ENCODE peak calls at places on chromosomes 2 and 18, in six cellular contexts. L is fibroblast of lung, G is mammary epithelial cell, C is HCT116, O is GM23248, T is MM.1S. I is an unnamed sample.

GRCh38 chr2:56754066-56754615 is 570.4 kb downstream of the CCDC85A start:
- DNase-seq in G (no peak), O (no peak), C (no peak), T (peak; percentile 74), L (no peak), I (no peak)

GRCh38 chr18:67104700-67105284 is 411.7 kb downstream of the DSEL start:
- DNase-seq in C (no peak), G (peak; percentile 58), T (peak; percentile 54), L (peak; percentile 66), O (peak; percentile 84), I (peak; percentile 16)

GRCh38 chr2:224400886-224401632 is 848 bp downstream of the FAM124B start:
- DNase-seq in G (no peak), L (no peak), T (no peak), O (no peak), C (no peak), I (no peak)

GRCh38 chr2:197706839-197707207 is 1.7 kb downstream of the MARS2 start:
- DNase-seq in T (no peak), L (no peak), G (no peak), C (no peak), O (no peak), I (no peak)

GRCh38 chr2:46276652-46277051 is 20.6 kb upstream of the EPAS1 start:
- DNase-seq in T (no peak), L (peak; percentile 39), C (no peak), G (no peak), O (peak; percentile 49), I (no peak)

GRCh38 chr2:136020831-136021230 is 35.4 kb upstream of the DARS1 start:
- DNase-seq in C (no peak), T (no peak), L (no peak), O (no peak), G (no peak), I (no peak)

GRCh38 chr2:45390433-45390832 is 220.6 kb downstream of the SRBD1 start:
- DNase-seq in T (no peak), O (no peak), C (no peak), L (no peak), G (no peak), I (no peak)

GRCh38 chr2:126175222-126175621 is 480.7 kb upstream of the GYPC start:
- DNase-seq in O (no peak), G (no peak), L (no peak), T (no peak), C (no peak), I (no peak)

GRCh38 chr2:7377861-7378569 is 460.8 kb downstream of the RNF144A start:
- DNase-seq in C (no peak), T (no peak), O (peak; percentile 3), L (no peak), G (peak; percentile 23), I (no peak)

GRCh38 chr2:262117-262516 is 1.7 kb downstream of the SH3YL1 start:
- DNase-seq in G (peak; percentile 23), O (no peak), T (no peak), L (no peak), C (no peak), I (no peak)

GRCh38 chr18:7172611-7173010 is 55.0 kb upstream of the LAMA1 start:
- DNase-seq in T (no peak), L (peak; percentile 68), O (no peak), G (peak; percentile 31), C (no peak), I (no peak)

GRCh38 chr2:39370101-39370500 is 67.0 kb downstream of the MAP4K3 start:
- DNase-seq in C (no peak), L (peak; percentile 24), O (peak; percentile 10), T (no peak), G (peak; percentile 5), I (no peak)

GRCh38 chr2:234670052-234670451 is 173.2 kb upstream of the ARL4C start:
- DNase-seq in G (peak; percentile 88), L (peak; percentile 93), O (peak; percentile 80), C (no peak), T (no peak), I (no peak)

DNA sequence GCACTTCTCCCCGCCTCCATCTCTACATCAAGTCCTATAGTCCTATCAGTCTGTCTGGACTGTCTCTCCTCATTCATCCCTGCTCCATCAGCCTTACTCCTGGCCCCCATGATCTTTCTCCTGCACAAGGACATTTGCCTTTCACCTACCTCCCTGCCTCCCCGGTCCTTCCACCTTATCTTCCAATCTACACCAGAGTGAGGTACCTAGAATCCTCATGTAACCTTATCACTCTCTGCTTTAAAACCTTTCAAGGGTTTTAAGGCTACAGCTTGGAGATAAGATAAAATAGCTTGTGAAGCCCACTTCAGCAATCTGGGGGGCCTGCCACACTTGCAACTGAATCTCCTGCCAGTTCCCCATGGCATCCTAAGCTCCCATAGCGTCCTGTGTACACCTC is 12.8 kb downstream of the CDC42EP3 start:
- DNase-seq in L (no peak), T (no peak), C (no peak), G (no peak), O (peak; percentile 0), I (no peak)
- H3K4me1 ChIP-seq in L (peaks cover 10% of the 10 kb centered on the region), T (peaks cover 47% of the 10 kb centered on the region), C (peaks cover 9% of the 10 kb centered on the region), G (peaks cover 49% of the 10 kb centered on the region), O (peaks cover 86% of the 10 kb centered on the region), I (no peaks in the 10 kb centered on the region)

GRCh38 chr2:198901894-198902293 is 555.8 kb downstream of the SATB2 start:
- DNase-seq in T (no peak), L (no peak), G (no peak), C (peak; percentile 2), O (no peak), I (no peak)
- H4K20me1 ChIP-seq in T (no peaks in the 10 kb centered on the region), L (no peaks in the 10 kb centered on the region), G (no peaks in the 10 kb centered on the region), C (no peaks in the 10 kb centered on the region), O (no peaks in the 10 kb centered on the region), I (no peaks in the 10 kb centered on the region)

DNA sequence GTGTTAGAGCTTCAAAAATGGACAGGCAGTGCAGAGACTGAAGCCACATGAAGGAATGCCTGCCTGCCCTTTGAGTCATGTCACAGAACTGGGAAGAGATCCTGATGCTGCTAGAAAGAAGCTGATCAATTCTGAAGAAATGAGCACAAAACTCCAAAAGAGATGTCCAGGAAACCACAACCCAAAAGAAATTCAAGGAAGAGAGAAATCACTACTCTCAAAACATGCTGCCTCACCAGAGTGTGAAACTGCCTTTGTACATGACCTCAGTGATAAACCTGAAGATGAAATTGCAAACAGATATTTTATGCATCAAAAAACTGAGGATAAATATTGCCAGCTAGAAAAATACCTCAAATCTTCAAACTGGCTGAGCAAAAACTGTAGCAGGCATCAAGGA is 20.5 kb downstream of the USP40 start:
- DNase-seq in T (no peak), L (peak; percentile 18), G (no peak), O (peak; percentile 17), C (no peak), I (no peak)
- H3K36me3 ChIP-seq in T (no peaks in the 10 kb centered on the region), L (no peaks in the 10 kb centered on the region), G (peaks cover 28% of the 10 kb centered on the region), O (peaks cover 36% of the 10 kb centered on the region), C (peaks cover 8% of the 10 kb centered on the region), I (peaks cover 12% of the 10 kb centered on the region)

GRCh38 chr18:27713037-27713726 is 463.7 kb downstream of the CDH2 start:
- DNase-seq in L (peak; percentile 42), C (no peak), T (no peak), G (no peak), O (peak; percentile 3), I (no peak)
- H3K4me1 ChIP-seq in L (no peaks in the 10 kb centered on the region), C (no peaks in the 10 kb centered on the region), T (no peaks in the 10 kb centered on the region), G (no peaks in the 10 kb centered on the region), O (peaks cover 17% of the 10 kb centered on the region), I (peaks cover 11% of the 10 kb centered on the region)